ENCODE peak calls at places on chromosomes 16 and 17, in eight cellular contexts. S is left cardiac atrium; T is cardiac fibroblast; P is fibroblast of lung; O is anterior cingulate cortex; G is activated T-helper 1 cell treated with anti-CD3 and anti-CD28 coated beads, Interleukin-2, amount 50 U/mL, for 16 hours; K is heart right ventricle; U is IMR-90. X is an unnamed sample.

GRCh38 chr17:2011421-2012371 is 13.4 kb downstream of the RTN4RL1 start:
- DNase-seq in T (peak), G (no peak), U (no peak), O (no peak), S (peak), P (peak), K (no peak), X (no peak)

GRCh38 chr17:15479697-15480096 is 12.3 kb upstream of the CDRT4 start:
- DNase-seq in K (no peak), G (no peak), S (no peak), O (no peak), U (peak), P (peak), T (peak), X (no peak)

GRCh38 chr16:85136213-85136704 is 24.0 kb upstream of the CIBAR2 start:
- DNase-seq in T (peak), S (no peak), U (no peak), K (peak), O (no peak), G (no peak), P (no peak), X (no peak)

GRCh38 chr16:2244301-2244700 is 7.1 kb downstream of the ECI1 start:
- DNase-seq in K (no peak), O (no peak), U (no peak), G (no peak), S (no peak), P (no peak), T (no peak), X (no peak)

GRCh38 chr17:17437461-17437860 is 39.3 kb upstream of the MED9 start:
- DNase-seq in U (no peak), G (no peak), O (no peak), P (no peak), T (no peak), S (no peak), K (no peak), X (no peak)

GRCh38 chr17:72556944-72557826 is 436.4 kb downstream of the SOX9 start:
- DNase-seq in U (peak), G (peak), O (peak), T (peak), K (peak), P (peak), S (peak), X (peak)

GRCh38 chr17:82752371-82753200 is 721 bp downstream of the TBCD start:
- DNase-seq in O (no peak), G (no peak), K (peak), U (no peak), P (peak), S (no peak), T (peak), X (peak)

GRCh38 chr17:40122466-40122943 is 734 bp downstream of the MSL1 start:
- DNase-seq in T (peak), U (peak), O (no peak), K (peak), G (no peak), P (peak), S (peak), X (peak)

GRCh38 chr16:8878523-8878911 is 3.6 kb upstream of the LITAFD start:
- DNase-seq in O (no peak), G (no peak), S (no peak), K (no peak), U (peak), P (peak), T (peak), X (no peak)

GRCh38 chr16:85188822-85189672 is 76.8 kb upstream of the CIBAR2 start:
- DNase-seq in K (no peak), P (no peak), U (no peak), S (no peak), O (no peak), G (no peak), T (peak), X (no peak)

GRCh38 chr16:79685871-79686270 is 85.3 kb upstream of the MAF start:
- DNase-seq in T (no peak), O (no peak), G (no peak), S (no peak), K (no peak), U (no peak), P (no peak), X (peak)

GRCh38 chr16:89078172-89078571 is 15.5 kb upstream of the ACSF3 start:
- DNase-seq in G (no peak), K (no peak), T (no peak), P (no peak), O (no peak), S (no peak), U (no peak), X (no peak)

GRCh38 chr17:77563439-77564102 is 394.9 kb upstream of the TNRC6C start:
- DNase-seq in O (no peak), T (no peak), K (no peak), U (no peak), G (no peak), S (no peak), P (no peak), X (no peak)

GRCh38 chr16:4519274-4520058 is 19.1 kb downstream of the CDIP1 start:
- DNase-seq in U (no peak), T (no peak), K (no peak), P (no peak), O (no peak), S (no peak), G (no peak), X (no peak)

GRCh38 chr16:15493416-15494181 is 59.2 kb downstream of the BMERB1 start:
- DNase-seq in P (peak), G (no peak), T (no peak), O (no peak), U (peak), K (no peak), S (no peak), X (no peak)

GRCh38 chr17:1229354-1229890 is 40.8 kb upstream of the BHLHA9 start:
- DNase-seq in O (no peak), S (peak), P (no peak), T (peak), K (peak), G (peak), U (no peak), X (peak)

GRCh38 chr17:77872714-77873517 is 85.6 kb upstream of the TNRC6C start:
- DNase-seq in P (no peak), O (no peak), U (no peak), K (no peak), T (no peak), S (no peak), G (no peak), X (no peak)

GRCh38 chr17:3535253-3535995 is 22.2 kb downstream of the TRPV3 start:
- DNase-seq in O (peak), K (peak), G (peak), P (peak), U (peak), S (peak), T (peak), X (peak)